ENCODE peak calls at places on chromosomes 6 and 20, in nine cellular contexts. One of them, this sample, is unnamed.
A peak's percentile ranks its signal among the peaks of the same experiment; 100 is the strongest.

GRCh38 chr6:73798592-73798991 is 102.6 kb downstream of the CD109 start:
- DNase-seq in stimulated activated CD4-positive, alpha-beta T cell treated with anti-CD3 and anti-CD28 coated beads, Interleukin-15, amount 100 ng/mL, for 1 hour: no peak
- DNase-seq in AG10803: peak; percentile 95
- DNase-seq in fibroblast of lung: peak; percentile 96
- DNase-seq in putamen: peak; percentile 64
- DNase-seq in sigmoid colon: peak; percentile 86
- DNase-seq in GM13976: peak; percentile 57
- DNase-seq in KG1: no peak
- DNase-seq in neural crest cell: no peak
- DNase-seq in this sample: peak; percentile 46

GRCh38 chr6:17965397-17965796 is 22.0 kb downstream of the KIF13A start:
- DNase-seq in stimulated activated CD4-positive, alpha-beta T cell treated with anti-CD3 and anti-CD28 coated beads, Interleukin-15, amount 100 ng/mL, for 1 hour: no peak
- DNase-seq in AG10803: peak; percentile 74
- DNase-seq in fibroblast of lung: no peak
- DNase-seq in putamen: no peak
- DNase-seq in sigmoid colon: no peak
- DNase-seq in GM13976: no peak
- DNase-seq in KG1: no peak
- DNase-seq in neural crest cell: no peak
- DNase-seq in this sample: no peak

GRCh38 chr6:7087491-7087979 is 20.2 kb upstream of the RREB1 start:
- DNase-seq in stimulated activated CD4-positive, alpha-beta T cell treated with anti-CD3 and anti-CD28 coated beads, Interleukin-15, amount 100 ng/mL, for 1 hour: no peak
- DNase-seq in AG10803: no peak
- DNase-seq in fibroblast of lung: no peak
- DNase-seq in putamen: no peak
- DNase-seq in sigmoid colon: no peak
- DNase-seq in GM13976: peak; percentile 39
- DNase-seq in KG1: no peak
- DNase-seq in neural crest cell: no peak
- DNase-seq in this sample: peak; percentile 17

GRCh38 chr6:55954436-55954835 is 79.0 kb upstream of the BMP5 start:
- DNase-seq in stimulated activated CD4-positive, alpha-beta T cell treated with anti-CD3 and anti-CD28 coated beads, Interleukin-15, amount 100 ng/mL, for 1 hour: no peak
- DNase-seq in AG10803: no peak
- DNase-seq in fibroblast of lung: no peak
- DNase-seq in putamen: no peak
- DNase-seq in sigmoid colon: no peak
- DNase-seq in GM13976: no peak
- DNase-seq in KG1: no peak
- DNase-seq in neural crest cell: no peak
- DNase-seq in this sample: no peak

GRCh38 chr6:25403150-25403549 is 124.0 kb downstream of the CARMIL1 start:
- DNase-seq in stimulated activated CD4-positive, alpha-beta T cell treated with anti-CD3 and anti-CD28 coated beads, Interleukin-15, amount 100 ng/mL, for 1 hour: no peak
- DNase-seq in AG10803: no peak
- DNase-seq in fibroblast of lung: no peak
- DNase-seq in putamen: no peak
- DNase-seq in sigmoid colon: no peak
- DNase-seq in GM13976: no peak
- DNase-seq in KG1: no peak
- DNase-seq in neural crest cell: no peak
- DNase-seq in this sample: no peak

GRCh38 chr6:21050930-21051329 is 516.7 kb downstream of the CDKAL1 start:
- DNase-seq in stimulated activated CD4-positive, alpha-beta T cell treated with anti-CD3 and anti-CD28 coated beads, Interleukin-15, amount 100 ng/mL, for 1 hour: no peak
- DNase-seq in AG10803: no peak
- DNase-seq in fibroblast of lung: no peak
- DNase-seq in putamen: no peak
- DNase-seq in sigmoid colon: no peak
- DNase-seq in GM13976: no peak
- DNase-seq in KG1: no peak
- DNase-seq in neural crest cell: no peak
- DNase-seq in this sample: no peak

GRCh38 chr20:56690531-56691175 is 61.5 kb downstream of the TFAP2C start:
- DNase-seq in stimulated activated CD4-positive, alpha-beta T cell treated with anti-CD3 and anti-CD28 coated beads, Interleukin-15, amount 100 ng/mL, for 1 hour: no peak
- DNase-seq in AG10803: no peak
- DNase-seq in fibroblast of lung: no peak
- DNase-seq in putamen: no peak
- DNase-seq in sigmoid colon: no peak
- DNase-seq in GM13976: no peak
- DNase-seq in KG1: no peak
- DNase-seq in neural crest cell: no peak
- DNase-seq in this sample: no peak

GRCh38 chr6:11341867-11342266 is 109.4 kb upstream of the NEDD9 start:
- DNase-seq in stimulated activated CD4-positive, alpha-beta T cell treated with anti-CD3 and anti-CD28 coated beads, Interleukin-15, amount 100 ng/mL, for 1 hour: no peak
- DNase-seq in AG10803: peak; percentile 47
- DNase-seq in fibroblast of lung: peak; percentile 20
- DNase-seq in putamen: no peak
- DNase-seq in sigmoid colon: no peak
- DNase-seq in GM13976: no peak
- DNase-seq in KG1: no peak
- DNase-seq in neural crest cell: no peak
- DNase-seq in this sample: no peak

This sample was measured in HuH-7.